ENCODE peak calls at places on chromosome 4, in four cellular contexts. One of them, this sample, is unnamed.

GRCh38 chr4:51885371-51885770 is 42.4 kb downstream of the DCUN1D4 start:
- DNase-seq in HFF-Myc: peak; percentile 15
- DNase-seq in HCT116: peak; percentile 13
- DNase-seq in trophoblast cell: peak; percentile 38
- DNase-seq in this sample: no peak

GRCh38 chr4:44738615-44739014 is 12.3 kb upstream of the GNPDA2 start:
- DNase-seq in trophoblast cell: peak; percentile 15
- DNase-seq in HCT116: no peak
- DNase-seq in HFF-Myc: no peak
- DNase-seq in this sample: no peak

GRCh38 chr4:140935259-140935658 is 179.1 kb upstream of the TBC1D9 start:
- DNase-seq in HCT116: no peak
- DNase-seq in trophoblast cell: no peak
- DNase-seq in HFF-Myc: no peak
- DNase-seq in this sample: no peak

GRCh38 chr4:112425823-112426222 is 90.2 kb downstream of the NEUROG2 start:
- DNase-seq in HCT116: no peak
- DNase-seq in trophoblast cell: no peak
- DNase-seq in HFF-Myc: no peak
- DNase-seq in this sample: no peak

GRCh38 chr4:63396269-63396668 is 1013.0 kb downstream of the TECRL start:
- DNase-seq in HFF-Myc: no peak
- DNase-seq in trophoblast cell: no peak
- DNase-seq in HCT116: no peak
- DNase-seq in this sample: no peak

GRCh38 chr4:123786955-123787354 is 390.4 kb downstream of the SPRY1 start:
- DNase-seq in trophoblast cell: no peak
- DNase-seq in HFF-Myc: no peak
- DNase-seq in HCT116: no peak
- DNase-seq in this sample: no peak

GRCh38 chr4:110617095-110617494 is 5.8 kb downstream of the PITX2 start:
- DNase-seq in HFF-Myc: no peak
- DNase-seq in trophoblast cell: no peak
- DNase-seq in HCT116: no peak
- DNase-seq in this sample: no peak

GRCh38 chr4:915041-915474 is 17.1 kb downstream of the GAK start:
- DNase-seq in HCT116: no peak
- DNase-seq in trophoblast cell: no peak
- DNase-seq in HFF-Myc: no peak
- DNase-seq in this sample: no peak

GRCh38 chr4:833156-833555 is 7.2 kb upstream of the CPLX1 start:
- DNase-seq in trophoblast cell: no peak
- DNase-seq in HFF-Myc: no peak
- DNase-seq in HCT116: no peak
- DNase-seq in this sample: no peak

GRCh38 chr4:153976954-153977353 is 188.1 kb upstream of the SFRP2 start:
- DNase-seq in HCT116: no peak
- DNase-seq in trophoblast cell: no peak
- DNase-seq in HFF-Myc: no peak
- DNase-seq in this sample: no peak

GRCh38 chr4:22876281-22876680 is 183.5 kb downstream of the GBA3 start:
- DNase-seq in HFF-Myc: no peak
- DNase-seq in HCT116: no peak
- DNase-seq in trophoblast cell: no peak
- DNase-seq in this sample: no peak

GRCh38 chr4:94453534-94453963 is 1.8 kb downstream of the PDLIM5 start:
- DNase-seq in trophoblast cell: no peak
- DNase-seq in HCT116: no peak
- DNase-seq in HFF-Myc: no peak
- DNase-seq in this sample: no peak

GRCh38 chr4:94455081-94455480 is 3.3 kb downstream of the PDLIM5 start:
- DNase-seq in HFF-Myc: no peak
- DNase-seq in HCT116: no peak
- DNase-seq in trophoblast cell: no peak
- DNase-seq in this sample: no peak

GRCh38 chr4:94452476-94453300 is 946 bp downstream of the PDLIM5 start:
- DNase-seq in HFF-Myc: no peak
- DNase-seq in trophoblast cell: peak; percentile 71
- DNase-seq in HCT116: peak; percentile 61
- DNase-seq in this sample: no peak

GRCh38 chr4:94451669-94452475 is at the start of gene PDLIM5:
- DNase-seq in HFF-Myc: no peak
- DNase-seq in trophoblast cell: peak; percentile 94
- DNase-seq in HCT116: peak; percentile 70
- DNase-seq in this sample: no peak

DNA sequence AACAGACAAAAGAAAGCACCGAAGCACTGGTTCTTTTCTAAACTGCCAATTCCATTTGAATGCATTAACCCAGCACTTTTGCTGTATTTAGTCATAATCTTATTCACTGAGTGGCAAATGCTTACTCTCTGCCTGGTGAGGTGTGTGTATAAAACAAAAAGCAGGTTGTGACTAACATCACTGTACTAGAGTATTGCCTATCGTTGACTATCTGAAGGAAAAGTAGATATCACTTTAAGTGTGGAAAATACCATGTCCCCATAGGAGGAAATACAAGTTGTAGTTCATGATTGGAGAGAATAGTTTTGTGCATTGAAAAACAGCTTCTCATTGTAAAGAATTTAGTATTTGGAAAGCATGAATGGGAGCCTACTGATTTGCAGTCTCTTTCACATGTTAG is 2.7 kb downstream of the PDLIM5 start:
- DNase-seq in trophoblast cell: no peak
- DNase-seq in HFF-Myc: no peak
- DNase-seq in HCT116: no peak
- DNase-seq in this sample: no peak
- H3K4me3 ChIP-seq in trophoblast cell: no peak overlapping the region
- H3K4me3 ChIP-seq in HFF-Myc: peak overlapping the region; percentile 83
- H3K4me3 ChIP-seq in HCT116: no peak overlapping the region
- H3K4me3 ChIP-seq in this sample: peak overlapping the region; percentile 1

GRCh38 chr4:7066006-7066405 is 1.9 kb downstream of the GRPEL1 start:
- DNase-seq in trophoblast cell: no peak
- DNase-seq in HFF-Myc: no peak
- DNase-seq in HCT116: no peak
- DNase-seq in this sample: no peak
- H3K4me3 ChIP-seq in trophoblast cell: no peak overlapping the region
- H3K4me3 ChIP-seq in HFF-Myc: peak overlapping the region; percentile 65
- H3K4me3 ChIP-seq in HCT116: peak overlapping the region; percentile 93
- H3K4me3 ChIP-seq in this sample: no peak overlapping the region

DNA sequence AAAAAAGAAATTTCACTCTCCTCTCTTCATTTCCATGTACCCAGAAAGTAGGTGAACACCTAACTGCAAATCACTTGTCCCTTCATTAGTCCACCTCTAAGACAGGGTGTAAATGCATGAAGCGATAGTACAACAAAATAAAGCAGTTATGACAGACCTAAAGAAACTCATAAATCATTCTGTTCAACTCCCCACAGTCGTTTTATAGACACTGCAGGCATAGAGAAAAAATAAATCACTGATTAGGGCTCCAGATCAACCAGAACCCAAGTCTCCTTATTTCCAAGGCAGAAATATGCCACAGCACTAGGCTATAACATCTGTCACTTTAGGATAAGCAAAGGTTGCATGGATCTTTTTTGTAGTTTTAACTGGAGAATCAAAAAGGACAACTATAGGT is 3.0 kb downstream of the RASGEF1B start:
- DNase-seq in HCT116: no peak
- DNase-seq in trophoblast cell: no peak
- DNase-seq in HFF-Myc: no peak
- DNase-seq in this sample: no peak
- H3K4me3 ChIP-seq in HCT116: no peak overlapping the region
- H3K4me3 ChIP-seq in trophoblast cell: no peak overlapping the region
- H3K4me3 ChIP-seq in HFF-Myc: no peak overlapping the region
- H3K4me3 ChIP-seq in this sample: no peak overlapping the region

DNA sequence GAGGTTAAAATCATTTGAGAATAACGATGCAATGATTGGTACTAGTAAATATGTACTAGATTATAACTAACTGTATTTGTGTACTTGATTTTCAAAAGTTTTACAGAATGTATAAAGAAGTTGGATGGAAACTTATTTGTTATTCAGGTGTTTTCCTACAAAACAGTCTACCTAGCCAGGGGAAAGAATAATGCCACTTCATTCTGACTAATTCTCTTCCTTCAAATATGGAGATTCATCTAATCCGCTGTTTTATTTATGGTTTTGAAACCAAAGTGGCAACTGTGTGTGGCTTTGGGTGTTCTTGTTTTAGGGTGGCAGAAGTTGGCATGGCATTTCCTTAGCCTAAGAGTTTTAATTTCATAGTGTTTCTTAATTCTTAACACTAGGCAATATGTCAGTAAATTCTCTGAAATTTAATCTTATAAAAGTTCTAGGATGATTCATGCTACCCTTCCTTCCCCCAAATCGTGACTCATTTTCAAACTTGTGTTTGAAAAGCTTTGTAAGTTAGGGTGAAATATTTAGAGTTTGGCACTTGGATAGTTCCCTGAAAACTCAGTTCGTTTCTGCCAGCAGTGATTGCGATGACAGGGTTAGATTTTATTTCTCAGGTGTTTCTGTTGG is 62.6 kb downstream of the DCLK2 start:
- DNase-seq in HCT116: no peak
- DNase-seq in HFF-Myc: no peak
- DNase-seq in trophoblast cell: no peak
- DNase-seq in this sample: peak; percentile 55
- H3K4me3 ChIP-seq in HCT116: no peak overlapping the region
- H3K4me3 ChIP-seq in HFF-Myc: peak overlapping the region; percentile 9
- H3K4me3 ChIP-seq in trophoblast cell: no peak overlapping the region
- H3K4me3 ChIP-seq in this sample: no peak overlapping the region

GRCh38 chr4:69773443-69773842 is 13.0 kb upstream of the SULT1B1 start:
- DNase-seq in trophoblast cell: peak; percentile 53
- DNase-seq in HFF-Myc: no peak
- DNase-seq in HCT116: no peak
- DNase-seq in this sample: no peak

DNA sequence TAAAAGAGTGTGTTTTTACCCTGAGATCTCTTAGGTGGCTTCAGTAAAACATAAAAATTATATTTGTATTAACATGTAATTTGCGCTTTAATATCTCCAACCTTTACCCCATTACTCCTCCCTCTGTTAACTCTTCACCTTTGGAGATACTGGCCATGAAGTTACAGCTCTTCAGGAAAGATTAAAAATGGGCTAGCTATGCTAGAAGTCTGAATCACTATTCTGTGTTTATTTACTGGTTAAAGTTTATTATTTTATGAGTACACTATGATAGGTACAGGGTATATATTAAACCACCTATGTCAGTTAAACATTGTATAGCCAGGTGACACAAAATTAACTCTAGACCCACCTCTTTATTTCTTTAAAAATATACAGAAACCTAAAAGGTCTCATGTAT is 15.1 kb upstream of the SULT1B1 start:
- DNase-seq in trophoblast cell: no peak
- DNase-seq in HFF-Myc: no peak
- DNase-seq in HCT116: no peak
- DNase-seq in this sample: no peak
- H3K4me3 ChIP-seq in trophoblast cell: no peak overlapping the region
- H3K4me3 ChIP-seq in HFF-Myc: no peak overlapping the region
- H3K4me3 ChIP-seq in HCT116: no peak overlapping the region
- H3K4me3 ChIP-seq in this sample: no peak overlapping the region

GRCh38 chr4:146654648-146654975 is 15.9 kb downstream of the POU4F2 start:
- DNase-seq in HFF-Myc: no peak
- DNase-seq in trophoblast cell: no peak
- DNase-seq in HCT116: no peak
- DNase-seq in this sample: no peak
- H3K4me3 ChIP-seq in HFF-Myc: peak overlapping the region; percentile 12
- H3K4me3 ChIP-seq in trophoblast cell: peak overlapping the region; percentile 50
- H3K4me3 ChIP-seq in HCT116: no peak overlapping the region
- H3K4me3 ChIP-seq in this sample: peak overlapping the region; percentile 40

GRCh38 chr4:53476232-53477037 is 99.0 kb downstream of the FIP1L1 start:
- DNase-seq in HCT116: no peak
- DNase-seq in HFF-Myc: peak; percentile 96
- DNase-seq in trophoblast cell: peak; percentile 75
- DNase-seq in this sample: peak; percentile 99
- H3K4me3 ChIP-seq in HCT116: no peak overlapping the region
- H3K4me3 ChIP-seq in HFF-Myc: peak overlapping the region; percentile 5
- H3K4me3 ChIP-seq in trophoblast cell: no peak overlapping the region
- H3K4me3 ChIP-seq in this sample: no peak overlapping the region

GRCh38 chr4:168797738-168798375 is 212.2 kb downstream of the CBR4 start:
- DNase-seq in HCT116: no peak
- DNase-seq in HFF-Myc: no peak
- DNase-seq in trophoblast cell: no peak
- DNase-seq in this sample: no peak

GRCh38 chr4:168795346-168795745 is 214.7 kb downstream of the CBR4 start:
- DNase-seq in trophoblast cell: no peak
- DNase-seq in HFF-Myc: no peak
- DNase-seq in HCT116: no peak
- DNase-seq in this sample: no peak

GRCh38 chr4:168794881-168795280 is 215.2 kb downstream of the CBR4 start:
- DNase-seq in HCT116: no peak
- DNase-seq in trophoblast cell: peak; percentile 47
- DNase-seq in HFF-Myc: no peak
- DNase-seq in this sample: no peak

GRCh38 chr4:168796362-168797106 is 213.5 kb downstream of the CBR4 start:
- DNase-seq in HFF-Myc: peak; percentile 42
- DNase-seq in trophoblast cell: peak; percentile 65
- DNase-seq in HCT116: peak; percentile 52
- DNase-seq in this sample: no peak

GRCh38 chr4:168797176-168797575 is 212.9 kb downstream of the CBR4 start:
- DNase-seq in trophoblast cell: peak; percentile 36
- DNase-seq in HCT116: no peak
- DNase-seq in HFF-Myc: no peak
- DNase-seq in this sample: peak; percentile 42
- H3K4me3 ChIP-seq in trophoblast cell: no peak overlapping the region
- H3K4me3 ChIP-seq in HCT116: no peak overlapping the region
- H3K4me3 ChIP-seq in HFF-Myc: no peak overlapping the region
- H3K4me3 ChIP-seq in this sample: no peak overlapping the region

This sample was measured in BJ.